ENCODE peak calls at places on chromosomes 6 and 20, in nine cellular contexts. I, Q, N, M, G, V, F, K and S are unnamed samples.

GRCh38 chr6:29947292-29947980 is 5.1 kb downstream of the HLA-A start:
- DNase-seq in I (no peak), Q (no peak), K (no peak), G (no peak), N (no peak), M (no peak), F (no peak), V (no peak), S (no peak)

GRCh38 chr20:39111359-39112195 is 149.4 kb downstream of the DHX35 start:
- DNase-seq in I (no peak), V (no peak), Q (no peak), N (no peak), G (no peak), F (no peak), K (no peak), M (no peak), S (no peak)

GRCh38 chr6:137028912-137029311 is 15.9 kb downstream of the IL20RA start:
- DNase-seq in K (no peak), G (no peak), V (no peak), I (peak; percentile 16), M (no peak), F (no peak), Q (no peak), N (no peak), S (no peak)

GRCh38 chr6:20408851-20409250 is 7.2 kb downstream of the E2F3 start:
- DNase-seq in N (no peak), G (no peak), Q (no peak), M (no peak), I (no peak), F (no peak), K (no peak), V (no peak), S (no peak)

GRCh38 chr6:106981901-106982300 is 7.4 kb upstream of the CD24 start:
- DNase-seq in G (no peak), F (no peak), N (no peak), M (no peak), V (no peak), K (no peak), I (no peak), Q (peak; percentile 42), S (no peak)

GRCh38 chr20:13717631-13718044 is 67.1 kb downstream of the ESF1 start:
- DNase-seq in V (no peak), M (no peak), Q (no peak), N (no peak), I (no peak), F (no peak), K (no peak), G (no peak), S (no peak)

GRCh38 chr6:158475344-158476302 is 84.3 kb upstream of the TMEM181 start:
- DNase-seq in N (peak; percentile 26), V (no peak), I (peak; percentile 67), M (no peak), Q (no peak), K (no peak), G (no peak), F (peak; percentile 17), S (no peak)

GRCh38 chr6:105896052-105896820 is 189.9 kb upstream of the PRDM1 start:
- DNase-seq in V (no peak), N (peak; percentile 47), G (no peak), M (no peak), K (peak; percentile 23), I (peak; percentile 16), Q (no peak), F (no peak), S (no peak)

GRCh38 chr20:13745784-13746183 is 38.9 kb downstream of the ESF1 start:
- DNase-seq in V (no peak), I (no peak), M (no peak), N (no peak), Q (no peak), F (no peak), G (no peak), K (no peak), S (no peak)

GRCh38 chr20:46230811-46231282 is 77.5 kb downstream of the CDH22 start:
- DNase-seq in F (no peak), Q (no peak), N (no peak), M (no peak), V (peak; percentile 37), I (peak; percentile 52), G (peak; percentile 73), K (no peak), S (no peak)

GRCh38 chr6:159608961-159609673 is 83.9 kb downstream of the SOD2 start:
- DNase-seq in V (no peak), N (no peak), F (no peak), M (no peak), K (no peak), G (no peak), I (peak; percentile 56), Q (no peak), S (no peak)

GRCh38 chr6:53846250-53846649 is 51.4 kb downstream of the LRRC1 start:
- DNase-seq in Q (no peak), V (no peak), F (no peak), G (no peak), N (no peak), M (peak; percentile 51), K (no peak), I (no peak), S (no peak)

GRCh38 chr6:44388135-44388487 is 605 bp downstream of the CDC5L start:
- DNase-seq in V (no peak), M (peak; percentile 63), N (peak; percentile 13), K (peak; percentile 26), I (no peak), Q (no peak), G (no peak), F (no peak), S (no peak)

GRCh38 chr6:112781236-112781635 is 434.1 kb downstream of the RFPL4B start:
- DNase-seq in M (no peak), F (no peak), V (peak; percentile 32), Q (no peak), G (no peak), N (no peak), K (no peak), I (peak; percentile 17), S (no peak)

GRCh38 chr6:112785408-112785807 is 438.3 kb downstream of the RFPL4B start:
- DNase-seq in F (no peak), Q (no peak), M (no peak), K (no peak), V (no peak), G (no peak), N (no peak), I (no peak), S (no peak)

GRCh38 chr6:112780498-112781096 is 433.5 kb downstream of the RFPL4B start:
- DNase-seq in N (peak; percentile 78), G (peak; percentile 78), V (peak; percentile 88), K (peak; percentile 49), M (peak; percentile 54), I (peak; percentile 79), F (peak; percentile 60), Q (peak; percentile 54), S (peak; percentile 23)
- TF ChIP-seq CTCF in N (peak; percentile 90), G (peak; percentile 92), V (peak; percentile 95), K (peak; percentile 86), M (peak; percentile 77), I (peak; percentile 79), F (peak; percentile 85), Q (peak; percentile 50), S (peak; percentile 49)

DNA sequence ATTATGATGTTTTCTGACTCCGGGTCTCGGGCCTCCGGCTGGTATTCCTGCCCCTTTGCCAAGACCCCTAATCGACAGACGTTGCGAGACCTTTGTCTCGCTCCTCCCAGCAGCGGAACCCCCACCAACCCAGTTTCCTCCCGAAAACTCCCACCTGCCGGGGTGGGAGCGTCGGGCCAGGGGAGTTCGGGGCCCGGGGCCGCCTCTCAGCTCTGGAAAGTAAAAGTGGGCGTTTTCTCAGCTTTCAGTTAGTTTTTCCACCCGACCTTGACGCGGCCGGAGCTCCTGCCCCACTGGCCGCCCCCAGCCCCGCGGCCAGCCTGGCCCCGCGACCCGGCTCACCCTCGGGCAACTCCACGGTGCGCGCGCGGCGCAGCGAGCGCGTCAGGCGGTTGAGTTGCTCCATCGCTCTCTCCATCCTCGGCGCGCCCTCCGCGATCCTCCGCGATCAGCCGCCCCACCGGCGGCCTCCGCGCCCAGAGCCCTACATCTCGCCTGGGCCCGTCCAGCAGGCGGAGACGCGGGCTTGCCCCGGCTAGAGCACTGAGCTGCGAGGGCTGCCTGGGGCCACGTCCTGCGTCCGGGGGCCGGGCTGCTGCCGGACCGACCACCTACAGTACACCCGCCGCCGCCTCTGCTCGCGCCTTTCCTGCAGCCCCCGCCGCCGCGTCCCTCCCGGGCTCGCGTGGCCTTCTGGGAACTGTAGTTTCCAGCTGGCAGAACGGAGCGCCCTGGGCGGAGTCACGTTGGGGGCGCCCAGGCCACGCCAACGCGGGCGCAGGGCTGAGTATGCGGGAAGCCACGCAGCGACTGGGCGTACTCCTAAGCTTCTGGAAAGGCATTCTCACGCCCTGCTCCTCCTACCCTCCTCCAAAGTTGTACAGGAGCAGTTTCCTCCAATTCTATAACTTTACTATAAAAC is at the start of gene HACE1:
- DNase-seq in V (peak; percentile 86), K (peak; percentile 73), Q (peak; percentile 62), G (peak; percentile 88), N (peak; percentile 90), F (peak; percentile 93), I (peak; percentile 83), M (peak; percentile 94), S (peak; percentile 86)
- TF ChIP-seq CTCF in V (peak; percentile 53), K (peak; percentile 49), Q (peak; percentile 20), G (no peak), N (no peak), F (peak; percentile 25), I (no peak), M (no peak), S (no peak)

DNA sequence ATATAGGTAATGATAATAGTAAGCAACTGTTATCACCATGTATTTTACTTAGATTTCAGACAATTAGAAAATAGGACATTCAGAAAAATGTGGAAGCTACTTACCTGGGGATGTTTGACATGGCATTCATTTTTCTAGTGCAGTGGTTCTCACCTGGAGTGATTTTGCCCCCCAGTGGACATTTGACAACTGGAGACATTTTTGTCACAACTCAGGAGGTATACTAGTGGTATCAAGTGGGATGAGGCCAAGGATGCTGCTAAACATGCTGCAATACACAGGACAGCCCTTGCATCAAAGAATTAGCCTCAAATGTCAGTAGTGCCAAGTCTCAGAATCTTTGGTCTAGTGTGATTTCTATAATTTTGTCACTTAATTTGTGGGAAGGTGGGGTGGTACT is 36.1 kb downstream of the NUS1 start:
- DNase-seq in Q (no peak), K (no peak), F (no peak), V (no peak), G (no peak), I (peak; percentile 36), M (no peak), N (no peak), S (no peak)
- TF ChIP-seq CTCF in Q (no peak), K (no peak), F (no peak), V (peak; percentile 19), G (no peak), I (peak; percentile 41), M (no peak), N (no peak), S (no peak)

DNA sequence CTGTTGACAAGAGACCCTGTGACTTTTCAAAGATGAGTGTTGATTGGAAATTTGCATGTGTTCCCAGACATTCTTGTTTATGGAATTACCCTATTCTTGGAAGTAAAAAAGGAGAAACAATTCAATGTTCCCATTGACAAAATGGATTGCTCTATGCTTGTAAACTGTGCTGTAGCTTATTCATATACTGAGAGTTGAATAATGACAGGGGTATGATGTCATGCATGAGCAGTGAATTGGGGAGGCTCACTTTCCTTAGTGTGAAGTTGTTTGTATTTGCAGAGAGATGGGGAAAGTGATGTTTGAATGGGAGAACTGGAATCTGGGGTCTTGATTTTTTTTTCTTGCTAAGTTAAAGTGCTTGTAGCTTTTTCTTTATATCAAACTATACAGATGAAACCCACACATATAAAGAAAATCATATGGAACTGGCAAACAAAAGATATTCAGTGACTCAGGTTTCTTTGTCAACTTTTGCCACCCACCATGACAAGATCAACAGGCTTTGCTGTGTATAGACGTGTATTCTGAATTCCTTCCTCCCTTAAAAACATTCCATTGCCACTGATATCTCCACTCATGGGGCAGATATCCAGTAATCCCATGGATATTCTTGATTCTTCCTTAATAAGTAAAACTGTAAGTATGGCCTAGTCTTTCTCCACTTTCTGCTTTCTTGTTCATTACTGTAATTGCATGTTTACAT is 97.8 kb upstream of the JAG1 start:
- DNase-seq in V (no peak), G (no peak), N (no peak), I (peak; percentile 68), F (no peak), M (no peak), Q (no peak), K (no peak), S (no peak)
- TF ChIP-seq CTCF in V (no peak), G (no peak), N (no peak), I (no peak), F (no peak), M (no peak), Q (no peak), K (no peak), S (no peak)